ENCODE peak calls at places on chromosomes 4 and X, in nine cellular contexts. T is BE2C, O is coronary artery, Z is fibroblast of pulmonary artery, A is upper lobe of left lung, Y is A549, P is transverse colon, F is psoas muscle, B is heart left ventricle. M is an unnamed sample.

GRCh38 chr4:42363614-42364013 is 33.7 kb upstream of the SHISA3 start:
- DNase-seq in T (no peak), O (no peak), Z (no peak), A (no peak), Y (no peak), P (no peak), F (no peak), B (no peak), M (no peak)

GRCh38 chr4:121950680-121951569 is 935 bp downstream of the TRPC3 start:
- DNase-seq in T (peak), O (no peak), Z (no peak), A (peak), Y (no peak), P (peak), F (peak), B (no peak), M (peak)

GRCh38 chrX:58025979-58026378 is 115.7 kb upstream of the ZXDA start:
- DNase-seq in T (peak), O (no peak), Z (peak), A (no peak), Y (peak), P (peak), F (no peak), B (no peak), M (peak)

GRCh38 chrX:42149786-42150185 is 226.4 kb upstream of the CASK start:
- DNase-seq in T (no peak), O (no peak), Z (peak), A (no peak), Y (no peak), P (no peak), F (no peak), B (no peak), M (peak)

GRCh38 chrX:113962338-113962737 is 621.5 kb upstream of the HTR2C start:
- DNase-seq in T (no peak), O (no peak), Z (no peak), A (no peak), Y (no peak), P (no peak), F (no peak), B (no peak), M (no peak)

GRCh38 chrX:134936542-134936941 is 54.2 kb upstream of the SMIM10 start:
- DNase-seq in T (no peak), O (no peak), Z (peak), A (no peak), Y (peak), P (no peak), F (no peak), B (no peak), M (peak)

GRCh38 chr4:23614284-23614892 is 275.5 kb downstream of the PPARGC1A start:
- DNase-seq in T (peak), O (no peak), Z (peak), A (peak), Y (peak), P (no peak), F (no peak), B (no peak), M (peak)

GRCh38 chrX:38110231-38110630 is 103.9 kb downstream of the SYTL5 start:
- DNase-seq in T (no peak), O (no peak), Z (peak), A (no peak), Y (no peak), P (no peak), F (no peak), B (no peak), M (peak)

GRCh38 chr4:78612398-78613005 is 60.9 kb downstream of the ANXA3 start:
- DNase-seq in T (peak), O (no peak), Z (peak), A (no peak), Y (peak), P (peak), F (no peak), B (no peak), M (peak)

GRCh38 chrX:6052111-6052745 is 176.4 kb downstream of the NLGN4X start:
- DNase-seq in T (no peak), O (no peak), Z (no peak), A (no peak), Y (no peak), P (no peak), F (no peak), B (no peak), M (no peak)

GRCh38 chrX:109268340-109268739 is 213.5 kb downstream of the GUCY2F start:
- DNase-seq in T (no peak), O (no peak), Z (no peak), A (no peak), Y (no peak), P (no peak), F (no peak), B (no peak), M (no peak)

GRCh38 chr4:10622728-10623127 is 61.8 kb downstream of the CLNK start:
- DNase-seq in T (no peak), O (no peak), Z (peak), A (no peak), Y (peak), P (no peak), F (no peak), B (no peak), M (peak)

GRCh38 chrX:70755850-70756249 is 152.7 kb downstream of the TEX11 start:
- DNase-seq in T (no peak), O (no peak), Z (no peak), A (no peak), Y (no peak), P (no peak), F (no peak), B (no peak), M (no peak)

GRCh38 chr4:112704991-112705845 is 68.3 kb downstream of the LARP7 start:
- DNase-seq in T (peak), O (no peak), Z (peak), A (peak), Y (peak), P (peak), F (peak), B (peak), M (peak)

GRCh38 chrX:24876782-24877315 is 138.9 kb downstream of the ARX start:
- DNase-seq in T (no peak), O (no peak), Z (no peak), A (no peak), Y (no peak), P (no peak), F (no peak), B (no peak), M (no peak)

GRCh38 chrX:150845091-150845490 is 53.4 kb downstream of the CD99L2 start:
- DNase-seq in T (no peak), O (no peak), Z (peak), A (no peak), Y (no peak), P (no peak), F (no peak), B (no peak), M (peak)

GRCh38 chrX:100512471-100512870 is 72.3 kb upstream of the TNMD start:
- DNase-seq in T (no peak), O (no peak), Z (peak), A (no peak), Y (peak), P (no peak), F (no peak), B (no peak), M (peak)

GRCh38 chr4:114694770-114695169 is 96.2 kb downstream of the UGT8 start:
- DNase-seq in T (no peak), O (no peak), Z (peak), A (no peak), Y (peak), P (no peak), F (no peak), B (no peak), M (peak)

GRCh38 chr4:3483471-3483921 is 20.4 kb downstream of the DOK7 start:
- DNase-seq in T (no peak), O (peak), Z (no peak), A (no peak), Y (no peak), P (no peak), F (peak), B (peak), M (peak)

GRCh38 chr4:30454504-30454903 is 265.7 kb upstream of the PCDH7 start:
- DNase-seq in T (no peak), O (no peak), Z (no peak), A (no peak), Y (no peak), P (no peak), F (no peak), B (no peak), M (no peak)

GRCh38 chr4:33882246-33882990 is 2361.9 kb downstream of the ARAP2 start:
- DNase-seq in T (no peak), O (no peak), Z (peak), A (no peak), Y (no peak), P (no peak), F (no peak), B (no peak), M (peak)

GRCh38 chr4:145937021-145937861 is 1.4 kb downstream of the ZNF827 start:
- DNase-seq in T (peak), O (peak), Z (peak), A (peak), Y (peak), P (peak), F (peak), B (peak), M (peak)

GRCh38 chrX:9703406-9703805 is 62.2 kb downstream of the GPR143 start:
- DNase-seq in T (no peak), O (no peak), Z (no peak), A (no peak), Y (no peak), P (no peak), F (no peak), B (no peak), M (no peak)

GRCh38 chrX:149984411-149984810 is 46.1 kb upstream of the EOLA2 start:
- DNase-seq in T (no peak), O (no peak), Z (no peak), A (no peak), Y (no peak), P (no peak), F (no peak), B (no peak), M (peak)

GRCh38 chrX:110212299-110212698 is 105.6 kb downstream of the AMMECR1 start:
- DNase-seq in T (no peak), O (no peak), Z (no peak), A (no peak), Y (peak), P (no peak), F (no peak), B (no peak), M (no peak)

GRCh38 chr4:75042601-75043208 is 109.8 kb downstream of the PARM1 start:
- DNase-seq in T (no peak), O (no peak), Z (no peak), A (no peak), Y (no peak), P (no peak), F (no peak), B (no peak), M (no peak)

GRCh38 chr4:75036046-75036445 is 103.1 kb downstream of the PARM1 start:
- DNase-seq in T (no peak), O (no peak), Z (no peak), A (no peak), Y (no peak), P (no peak), F (no peak), B (no peak), M (no peak)

GRCh38 chr4:75031746-75032145 is 98.8 kb downstream of the PARM1 start:
- DNase-seq in T (no peak), O (no peak), Z (no peak), A (no peak), Y (no peak), P (no peak), F (no peak), B (no peak), M (no peak)

GRCh38 chr4:75038376-75038775 is 105.5 kb downstream of the PARM1 start:
- DNase-seq in T (no peak), O (no peak), Z (no peak), A (no peak), Y (no peak), P (no peak), F (no peak), B (no peak), M (no peak)

GRCh38 chr4:75037253-75037652 is 104.3 kb downstream of the PARM1 start:
- DNase-seq in T (no peak), O (no peak), Z (no peak), A (no peak), Y (no peak), P (no peak), F (no peak), B (no peak), M (no peak)
- TF ChIP-seq CTCF in T (no peak), O (no peak), Z (no peak), A (no peak), Y (no peak), P (no peak), F (no peak), B (no peak), M (no peak)

DNA sequence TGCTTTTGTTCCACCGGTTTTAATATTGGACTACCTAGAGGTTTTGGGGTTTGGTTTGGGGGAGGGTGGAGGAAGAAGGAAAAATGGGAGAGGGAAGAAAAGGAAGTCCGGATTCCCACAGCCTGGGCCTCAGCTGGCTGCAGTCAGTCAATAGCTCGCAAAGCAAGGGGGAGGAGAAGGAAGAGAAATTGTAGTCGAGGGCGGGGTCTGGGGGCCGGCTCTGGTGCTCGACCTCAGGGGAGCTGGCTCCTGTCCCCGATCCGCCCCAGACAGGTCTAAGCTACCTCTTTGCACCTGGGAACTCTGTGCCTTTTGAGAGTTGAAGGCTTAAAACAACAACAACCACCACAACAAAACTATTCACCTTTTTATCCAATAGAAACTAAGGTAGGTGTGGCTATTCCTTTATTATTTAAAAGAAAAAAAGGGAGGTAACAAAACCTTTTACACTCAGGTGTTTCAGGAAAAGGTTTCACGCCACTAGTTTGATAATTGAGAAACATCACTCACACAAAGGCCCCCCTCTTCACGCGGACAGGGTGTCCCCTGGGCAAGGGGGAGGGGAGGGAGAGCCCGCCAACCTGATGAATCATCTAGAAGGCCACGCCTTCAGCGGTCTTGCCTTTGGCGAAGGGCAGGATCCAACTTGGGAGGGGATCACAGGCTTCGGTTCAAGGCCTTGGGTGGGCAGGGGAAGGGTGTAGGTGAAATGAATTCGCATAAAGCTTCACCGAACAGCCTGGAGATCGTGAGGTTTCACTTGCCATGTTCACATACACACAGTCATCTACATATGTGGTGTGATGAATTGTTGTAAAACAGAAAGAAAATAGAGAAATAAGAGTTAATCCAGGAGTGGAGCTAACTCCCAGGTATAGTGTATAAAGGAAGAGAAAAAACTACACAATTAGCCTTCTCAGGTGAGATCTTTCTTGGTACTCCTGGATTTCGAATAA is 1.7 kb upstream of the LNX1 start:
- DNase-seq in T (no peak), O (no peak), Z (peak), A (peak), Y (peak), P (peak), F (peak), B (no peak), M (no peak)
- H3K4me3 ChIP-seq in T (no peak), O (peak), Z (peak), A (no peak), Y (peak), P (no peak), F (peak), B (no peak), M (no peak)

GRCh38 chr4:130023088-130023487 is 927.1 kb downstream of the C4orf33 start:
- DNase-seq in T (no peak), O (no peak), Z (no peak), A (no peak), Y (no peak), P (no peak), F (no peak), B (no peak), M (no peak)
- TF ChIP-seq CTCF in T (no peak), O (no peak), Z (no peak), A (no peak), Y (no peak), P (no peak), F (no peak), B (no peak), M (no peak)

DNA sequence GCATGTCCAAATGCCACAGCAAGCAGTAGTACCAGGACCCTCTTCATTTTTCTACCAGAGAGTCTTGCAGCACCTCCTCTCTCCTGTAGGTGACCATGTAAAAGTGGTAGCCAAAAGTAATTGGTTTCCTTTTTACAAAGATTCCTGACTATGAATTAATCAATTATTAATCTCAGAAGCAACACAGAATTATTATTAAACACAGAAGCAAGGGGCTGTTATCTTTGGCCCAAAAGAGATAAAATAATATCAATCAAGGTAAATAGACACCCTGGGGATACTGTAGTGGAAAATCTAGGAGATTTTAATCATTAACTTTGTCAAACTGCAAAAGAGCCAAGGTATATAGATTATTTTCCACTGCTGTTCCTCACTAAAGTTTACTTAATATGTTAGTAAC is at the start of gene GC:
- DNase-seq in T (no peak), O (no peak), Z (no peak), A (no peak), Y (no peak), P (no peak), F (no peak), B (no peak), M (no peak)
- H3K4me3 ChIP-seq in T (no peak), O (no peak), Z (no peak), A (no peak), Y (no peak), P (no peak), F (no peak), B (no peak), M (no peak)

GRCh38 chr4:2331043-2331420 is 69.1 kb upstream of the MXD4 start:
- DNase-seq in T (no peak), O (no peak), Z (no peak), A (no peak), Y (no peak), P (no peak), F (no peak), B (no peak), M (no peak)
- TF ChIP-seq CTCF in T (no peak), O (no peak), Z (no peak), A (no peak), Y (no peak), P (no peak), F (no peak), B (no peak), M (no peak)

GRCh38 chrX:40091691-40092421 is 5.9 kb downstream of the BCOR start:
- DNase-seq in T (no peak), O (no peak), Z (no peak), A (no peak), Y (no peak), P (peak), F (no peak), B (no peak), M (no peak)

GRCh38 chrX:40088803-40089540 is 8.8 kb downstream of the BCOR start:
- DNase-seq in T (no peak), O (no peak), Z (no peak), A (no peak), Y (no peak), P (no peak), F (no peak), B (no peak), M (no peak)

GRCh38 chrX:40092808-40093435 is 4.8 kb downstream of the BCOR start:
- DNase-seq in T (no peak), O (no peak), Z (no peak), A (no peak), Y (no peak), P (no peak), F (no peak), B (no peak), M (no peak)

GRCh38 chrX:40090050-40090804 is 7.5 kb downstream of the BCOR start:
- DNase-seq in T (no peak), O (no peak), Z (no peak), A (peak), Y (no peak), P (peak), F (peak), B (peak), M (no peak)

GRCh38 chrX:40090961-40091360 is 6.8 kb downstream of the BCOR start:
- DNase-seq in T (no peak), O (no peak), Z (no peak), A (no peak), Y (no peak), P (no peak), F (no peak), B (no peak), M (no peak)
- H3K4me3 ChIP-seq in T (peak), O (peak), Z (no peak), A (no peak), Y (no peak), P (no peak), F (peak), B (no peak), M (no peak)

DNA sequence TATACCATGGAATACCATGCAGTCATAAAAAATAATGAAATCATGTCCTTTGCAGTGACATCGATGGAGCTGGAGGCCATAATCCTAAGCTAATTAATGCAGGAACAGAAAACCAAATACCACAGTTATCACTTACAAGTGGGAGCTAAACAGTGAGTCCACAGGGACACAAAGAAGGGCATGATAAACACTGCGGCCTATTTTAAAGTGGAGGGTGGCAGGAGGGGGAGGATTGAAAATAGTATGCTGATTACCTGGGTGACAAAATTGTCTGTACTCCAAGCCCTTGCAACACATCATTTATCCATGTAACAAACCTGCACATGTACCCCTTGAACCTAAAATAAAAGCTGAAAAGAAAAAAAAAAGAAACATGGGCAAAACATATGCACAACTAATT is 16.7 kb upstream of the SLC9B1 start:
- DNase-seq in T (no peak), O (no peak), Z (no peak), A (no peak), Y (no peak), P (no peak), F (no peak), B (no peak), M (no peak)
- TF ChIP-seq CTCF in T (no peak), O (no peak), Z (no peak), A (no peak), Y (no peak), P (no peak), F (no peak), B (no peak), M (no peak)

M was measured in fibroblast of villous mesenchyme.